ENCODE peak calls at places on chromosomes 13 and 19, in nine cellular contexts. T, K, R, X, I, N, L, Q and B are unnamed samples.

GRCh38 chr19:40614595-40615411 is 13.6 kb downstream of the LTBP4 start:
- DNase-seq in T (peak), K (peak), R (no peak), X (peak), I (peak), N (peak), L (peak), Q (peak), B (peak)

GRCh38 chr13:65093352-65093751 is 2136.8 kb downstream of the PCDH9 start:
- DNase-seq in T (no peak), K (no peak), R (no peak), X (no peak), I (no peak), N (no peak), L (no peak), Q (no peak), B (no peak)

GRCh38 chr13:64075543-64076271 is 2660.1 kb upstream of the PCDH20 start:
- DNase-seq in T (no peak), K (no peak), R (no peak), X (no peak), I (no peak), N (no peak), L (no peak), Q (no peak), B (no peak)

GRCh38 chr13:51844862-51845573 is at the start of gene TMEM272:
- DNase-seq in T (peak), K (peak), R (peak), X (peak), I (peak), N (no peak), L (no peak), Q (peak), B (no peak)

GRCh38 chr13:44967656-44968451 is 21.4 kb downstream of the NUFIP1 start:
- DNase-seq in T (no peak), K (no peak), R (no peak), X (peak), I (no peak), N (no peak), L (no peak), Q (no peak), B (no peak)

GRCh38 chr19:16078759-16079707 is 2.7 kb downstream of the TPM4 start:
- DNase-seq in T (peak), K (peak), R (no peak), X (peak), I (peak), N (peak), L (no peak), Q (peak), B (peak)

GRCh38 chr19:32351807-32352630 is 6.6 kb downstream of the ZNF507 start:
- DNase-seq in T (no peak), K (no peak), R (no peak), X (peak), I (no peak), N (no peak), L (no peak), Q (no peak), B (no peak)

GRCh38 chr13:45626731-45627374 is 11.3 kb upstream of the ERICH6B start:
- DNase-seq in T (no peak), K (no peak), R (no peak), X (no peak), I (no peak), N (no peak), L (no peak), Q (no peak), B (no peak)

GRCh38 chr13:73722120-73722519 is 412.1 kb downstream of the KLF12 start:
- DNase-seq in T (peak), K (no peak), R (no peak), X (no peak), I (no peak), N (no peak), L (no peak), Q (no peak), B (no peak)

GRCh38 chr19:33905473-33905936 is 108.8 kb downstream of the KCTD15 start:
- DNase-seq in T (no peak), K (no peak), R (no peak), X (peak), I (no peak), N (no peak), L (no peak), Q (peak), B (no peak)

GRCh38 chr13:67095621-67096020 is 134.5 kb downstream of the PCDH9 start:
- DNase-seq in T (no peak), K (no peak), R (no peak), X (no peak), I (no peak), N (no peak), L (no peak), Q (no peak), B (no peak)

GRCh38 chr19:38654478-38655079 is 7.1 kb downstream of the ACTN4 start:
- DNase-seq in T (no peak), K (no peak), R (no peak), X (no peak), I (no peak), N (no peak), L (no peak), Q (no peak), B (no peak)

GRCh38 chr13:33125821-33126570 is 109.8 kb downstream of the KL start:
- DNase-seq in T (no peak), K (peak), R (no peak), X (peak), I (no peak), N (no peak), L (no peak), Q (no peak), B (peak)

GRCh38 chr13:99123101-99124045 is 77.3 kb upstream of the UBAC2 start:
- DNase-seq in T (no peak), K (no peak), R (no peak), X (peak), I (no peak), N (no peak), L (no peak), Q (no peak), B (no peak)

GRCh38 chr13:60078226-60078625 is 85.5 kb downstream of the DIAPH3 start:
- DNase-seq in T (no peak), K (no peak), R (no peak), X (no peak), I (no peak), N (no peak), L (no peak), Q (no peak), B (no peak)

GRCh38 chr19:16624236-16624635 is 3.8 kb downstream of the MED26 start:
- DNase-seq in T (no peak), K (no peak), R (no peak), X (no peak), I (no peak), N (no peak), L (no peak), Q (no peak), B (no peak)

GRCh38 chr13:86986448-86986847 is 684.7 kb upstream of the SLITRK5 start:
- DNase-seq in T (no peak), K (no peak), R (no peak), X (no peak), I (no peak), N (no peak), L (peak), Q (no peak), B (no peak)

GRCh38 chr13:89541091-89542030 is 1806.1 kb upstream of the MIR17HG start:
- DNase-seq in T (no peak), K (no peak), R (no peak), X (no peak), I (no peak), N (no peak), L (no peak), Q (no peak), B (no peak)

GRCh38 chr13:20353973-20354372 is 121.9 kb upstream of the GJB6 start:
- DNase-seq in T (no peak), K (no peak), R (no peak), X (no peak), I (no peak), N (no peak), L (no peak), Q (no peak), B (no peak)

GRCh38 chr19:1736280-1736679 is 17.0 kb upstream of the ONECUT3 start:
- DNase-seq in T (no peak), K (no peak), R (no peak), X (no peak), I (no peak), N (no peak), L (no peak), Q (no peak), B (no peak)

GRCh38 chr19:35474104-35474503 is 16.2 kb downstream of the KRTDAP start:
- DNase-seq in T (no peak), K (no peak), R (no peak), X (no peak), I (no peak), N (no peak), L (no peak), Q (no peak), B (no peak)

GRCh38 chr13:112172641-112173171 is 105.8 kb downstream of the SOX1 start:
- DNase-seq in T (no peak), K (no peak), R (no peak), X (no peak), I (no peak), N (no peak), L (no peak), Q (no peak), B (no peak)

GRCh38 chr19:17526922-17527321 is 15.5 kb downstream of the PGLS start:
- DNase-seq in T (peak), K (no peak), R (no peak), X (no peak), I (no peak), N (no peak), L (no peak), Q (no peak), B (no peak)

GRCh38 chr19:30044273-30045259 is 102.5 kb downstream of the URI1 start:
- DNase-seq in T (no peak), K (no peak), R (no peak), X (no peak), I (no peak), N (no peak), L (no peak), Q (no peak), B (no peak)

GRCh38 chr13:21045101-21045500 is 16.3 kb downstream of the LATS2 start:
- DNase-seq in T (no peak), K (no peak), R (no peak), X (no peak), I (no peak), N (no peak), L (no peak), Q (no peak), B (no peak)

GRCh38 chr13:51093574-51093973 is 17.5 kb downstream of the C13orf42 start:
- DNase-seq in T (no peak), K (no peak), R (no peak), X (no peak), I (no peak), N (no peak), L (no peak), Q (no peak), B (no peak)

GRCh38 chr13:60562081-60562764 is 165.2 kb downstream of the TDRD3 start:
- DNase-seq in T (no peak), K (no peak), R (no peak), X (no peak), I (no peak), N (no peak), L (no peak), Q (no peak), B (no peak)

GRCh38 chr19:13872695-13873389 is 4.1 kb upstream of the NANOS3 start:
- DNase-seq in T (peak), K (no peak), R (peak), X (no peak), I (no peak), N (peak), L (no peak), Q (no peak), B (no peak)

GRCh38 chr13:50598338-50598737 is 245.2 kb downstream of the DLEU7 start:
- DNase-seq in T (no peak), K (no peak), R (no peak), X (no peak), I (no peak), N (no peak), L (no peak), Q (no peak), B (no peak)

GRCh38 chr19:51830263-51830662 is 35.3 kb downstream of the FPR3 start:
- DNase-seq in T (no peak), K (no peak), R (no peak), X (no peak), I (no peak), N (no peak), L (no peak), Q (no peak), B (no peak)

GRCh38 chr13:27379694-27380596 is 44.5 kb upstream of the GTF3A start:
- DNase-seq in T (peak), K (peak), R (peak), X (peak), I (peak), N (no peak), L (peak), Q (no peak), B (no peak)

GRCh38 chr19:10748924-10749434 is 31.1 kb downstream of the DNM2 start:
- DNase-seq in T (no peak), K (peak), R (no peak), X (peak), I (no peak), N (no peak), L (no peak), Q (peak), B (no peak)

GRCh38 chr19:54684537-54684936 is 21.8 kb downstream of the LILRB4 start:
- DNase-seq in T (peak), K (peak), R (no peak), X (no peak), I (no peak), N (no peak), L (no peak), Q (no peak), B (no peak)

GRCh38 chr19:12090807-12091206 is 26.3 kb downstream of the ZNF844 start:
- DNase-seq in T (peak), K (peak), R (peak), X (peak), I (peak), N (peak), L (no peak), Q (peak), B (peak)

GRCh38 chr19:14114854-14115253 is 2.7 kb downstream of the PRKACA start:
- DNase-seq in T (peak), K (peak), R (peak), X (peak), I (peak), N (no peak), L (no peak), Q (peak), B (peak)